ENCODE peak calls at places on chromosome 20, in eight cellular contexts. H is naive thymus-derived CD8-positive, alpha-beta T cell; Z is HTR-8/SVneo; P is effector CD8-positive, alpha-beta T cell; B is NCI-H524; M is IMR-90; L is uterus; D is activated T-helper 1 cell treated with anti-CD3 and anti-CD28 coated beads, Interleukin-2, amount 50 U/mL, for 16 hours. R is an unnamed sample.

GRCh38 chr20:19808498-19808897 is 50.4 kb downstream of the RIN2 start:
- DNase-seq in H (no peak), Z (no peak), P (no peak), B (no peak), M (no peak), L (no peak), D (no peak), R (no peak)

GRCh38 chr20:16410626-16411025 is 162.6 kb downstream of the KIF16B start:
- DNase-seq in H (no peak), Z (no peak), P (no peak), B (no peak), M (no peak), L (no peak), D (no peak), R (no peak)

GRCh38 chr20:32487381-32487780 is 97.8 kb downstream of the NOL4L start:
- DNase-seq in H (no peak), Z (no peak), P (no peak), B (no peak), M (no peak), L (no peak), D (no peak), R (no peak)

GRCh38 chr20:49505518-49505917 is 23.1 kb upstream of the KCNB1 start:
- DNase-seq in H (no peak), Z (no peak), P (no peak), B (peak), M (peak), L (peak), D (no peak), R (no peak)

GRCh38 chr20:17281478-17281877 is 54.6 kb downstream of the PCSK2 start:
- DNase-seq in H (no peak), Z (no peak), P (no peak), B (peak), M (peak), L (no peak), D (no peak), R (peak)

GRCh38 chr20:51467971-51468626 is 74.4 kb downstream of the NFATC2 start:
- DNase-seq in H (no peak), Z (no peak), P (no peak), B (no peak), M (no peak), L (no peak), D (no peak), R (no peak)

GRCh38 chr20:3786126-3786484 is 435 bp downstream of the CENPB start:
- DNase-seq in H (peak), Z (no peak), P (no peak), B (no peak), M (peak), L (peak), D (no peak), R (no peak)

GRCh38 chr20:50366270-50367103 is 143.7 kb upstream of the PTPN1 start:
- DNase-seq in H (no peak), Z (no peak), P (no peak), B (no peak), M (peak), L (no peak), D (no peak), R (peak)

GRCh38 chr20:6006603-6006949 is 47.3 kb downstream of the LRRN4 start:
- DNase-seq in H (no peak), Z (no peak), P (no peak), B (no peak), M (no peak), L (no peak), D (no peak), R (no peak)

GRCh38 chr20:14481863-14482262 is 144.5 kb upstream of the FLRT3 start:
- DNase-seq in H (no peak), Z (no peak), P (no peak), B (no peak), M (peak), L (no peak), D (no peak), R (no peak)

GRCh38 chr20:46253391-46253790 is 54.9 kb downstream of the CDH22 start:
- DNase-seq in H (no peak), Z (peak), P (no peak), B (no peak), M (no peak), L (no peak), D (no peak), R (peak)

GRCh38 chr20:19073584-19074198 is 138.8 kb upstream of the SLC24A3 start:
- DNase-seq in H (no peak), Z (no peak), P (no peak), B (peak), M (no peak), L (no peak), D (no peak), R (no peak)

GRCh38 chr20:8670900-8671229 is 398.0 kb upstream of the PLCB4 start:
- DNase-seq in H (no peak), Z (no peak), P (no peak), B (peak), M (no peak), L (no peak), D (no peak), R (no peak)

GRCh38 chr20:8291200-8291599 is 159.1 kb downstream of the PLCB1 start:
- DNase-seq in H (no peak), Z (no peak), P (no peak), B (no peak), M (no peak), L (no peak), D (no peak), R (no peak)

GRCh38 chr20:16111853-16112412 is 461.3 kb downstream of the KIF16B start:
- DNase-seq in H (no peak), Z (no peak), P (no peak), B (no peak), M (no peak), L (no peak), D (no peak), R (no peak)

GRCh38 chr20:56520180-56520579 is 4.4 kb upstream of the FAM209A start:
- DNase-seq in H (no peak), Z (no peak), P (no peak), B (no peak), M (no peak), L (no peak), D (no peak), R (no peak)

R was measured in RPMI8226.